ENCODE peak calls at places on chromosomes 7 and 10, in eight cellular contexts. J is spleen; V is fibroblast of the aortic adventitia; K is GM12865; G is tibial nerve; B is Calu3; D is CD4-positive, alpha-beta T cell; U is B cell. T is an unnamed sample.

GRCh38 chr10:3755440-3756359 is 29.3 kb downstream of the KLF6 start:
- DNase-seq in B (no peak), J (no peak), G (peak; percentile 55), U (no peak), D (no peak), K (no peak), V (peak; percentile 86), T (no peak)

GRCh38 chr7:16204953-16205352 is 216.4 kb downstream of the CRPPA start:
- DNase-seq in V (no peak), G (no peak), J (no peak), B (no peak), D (no peak), U (no peak), K (no peak), T (no peak)

GRCh38 chr7:16203065-16203464 is 218.3 kb downstream of the CRPPA start:
- DNase-seq in B (peak; percentile 39), D (no peak), K (no peak), J (no peak), V (no peak), G (no peak), U (no peak), T (no peak)

GRCh38 chr10:115830260-115830970 is 442.6 kb downstream of the GFRA1 start:
- DNase-seq in D (no peak), J (no peak), K (no peak), B (no peak), U (no peak), V (peak; percentile 8), G (no peak), T (no peak)

GRCh38 chr10:36676321-36677169 is 448.9 kb upstream of the ANKRD30A start:
- DNase-seq in V (peak; percentile 77), G (no peak), J (no peak), D (no peak), B (no peak), K (no peak), U (no peak), T (no peak)

GRCh38 chr7:97298561-97298960 is 181.1 kb downstream of the SDHAF3 start:
- DNase-seq in B (no peak), U (no peak), V (no peak), J (no peak), D (no peak), K (no peak), G (no peak), T (no peak)

GRCh38 chr10:29763396-29763795 is 128.6 kb upstream of the SVIL start:
- DNase-seq in V (no peak), G (no peak), B (no peak), U (no peak), D (no peak), K (no peak), J (no peak), T (no peak)

GRCh38 chr10:107616031-107616430 is 451.5 kb upstream of the SORCS1 start:
- DNase-seq in J (no peak), U (no peak), D (no peak), K (no peak), G (no peak), V (no peak), B (no peak), T (no peak)

GRCh38 chr7:7912937-7913336 is 55.7 kb upstream of the GLCCI1 start:
- DNase-seq in G (no peak), U (no peak), J (no peak), B (no peak), K (no peak), V (no peak), D (no peak), T (no peak)

GRCh38 chr7:94701555-94701973 is 45.6 kb upstream of the SGCE start:
- DNase-seq in B (peak; percentile 21), D (no peak), J (no peak), V (peak; percentile 30), K (no peak), U (no peak), G (no peak), T (no peak)

GRCh38 chr7:85186521-85187241 is at the start of gene SEMA3D:
- DNase-seq in J (peak; percentile 93), D (no peak), B (peak; percentile 84), V (peak; percentile 85), K (peak; percentile 71), G (peak; percentile 41), U (no peak), T (peak; percentile 76)

GRCh38 chr7:100562195-100563099 is 11.3 kb downstream of the SAP25 start:
- DNase-seq in G (no peak), U (no peak), V (no peak), K (no peak), B (no peak), J (no peak), D (no peak), T (no peak)

GRCh38 chr7:143043391-143043790 is 8.8 kb upstream of the OR6V1 start:
- DNase-seq in K (peak; percentile 27), U (no peak), G (no peak), V (peak; percentile 55), J (no peak), D (no peak), B (no peak), T (peak; percentile 16)

GRCh38 chr10:79336739-79337138 is 10.5 kb upstream of the PPIF start:
- DNase-seq in B (no peak), K (no peak), D (no peak), V (no peak), U (no peak), G (no peak), J (no peak), T (no peak)

GRCh38 chr10:99658622-99659030 is 683 bp upstream of the ENTPD7 start:
- DNase-seq in K (peak; percentile 38), D (peak; percentile 35), J (peak; percentile 90), B (no peak), V (peak; percentile 47), U (no peak), G (no peak), T (no peak)

GRCh38 chr7:127064-127598 is 65.2 kb upstream of the FAM20C start:
- DNase-seq in U (no peak), K (no peak), D (no peak), B (no peak), J (no peak), G (no peak), V (no peak), T (no peak)

GRCh38 chr7:1912472-1913289 is 242.6 kb downstream of the ELFN1 start:
- DNase-seq in J (no peak), V (peak; percentile 71), G (no peak), K (no peak), B (no peak), D (no peak), U (no peak), T (no peak)

GRCh38 chr7:157469181-157470016 is 132.6 kb downstream of the DNAJB6 start:
- DNase-seq in K (no peak), V (no peak), B (no peak), U (no peak), D (no peak), G (no peak), J (peak; percentile 72), T (no peak)

GRCh38 chr7:97272237-97272975 is 154.9 kb downstream of the SDHAF3 start:
- DNase-seq in V (no peak), D (no peak), K (peak; percentile 18), G (no peak), J (no peak), U (no peak), B (no peak), T (peak; percentile 33)

GRCh38 chr7:129605960-129606644 is 5.4 kb upstream of the NRF1 start:
- DNase-seq in V (no peak), D (no peak), J (no peak), B (no peak), U (no peak), K (no peak), G (no peak), T (peak; percentile 35)

GRCh38 chr7:129609666-129610065 is 1.9 kb upstream of the NRF1 start:
- DNase-seq in K (no peak), J (no peak), D (no peak), U (no peak), G (no peak), B (no peak), V (no peak), T (no peak)

GRCh38 chr7:129605038-129605437 is 6.5 kb upstream of the NRF1 start:
- DNase-seq in B (no peak), U (no peak), G (no peak), D (no peak), K (no peak), J (no peak), V (no peak), T (no peak)

GRCh38 chr7:129606801-129607200 is 4.7 kb upstream of the NRF1 start:
- DNase-seq in G (peak; percentile 15), D (no peak), V (no peak), K (peak; percentile 48), B (no peak), U (peak; percentile 62), J (no peak), T (no peak)

GRCh38 chr7:129607471-129608120 is 3.9 kb upstream of the NRF1 start:
- DNase-seq in J (no peak), K (peak; percentile 52), U (no peak), V (peak; percentile 50), D (no peak), G (no peak), B (peak; percentile 46), T (peak; percentile 62)
- TF ChIP-seq CTCF in J (peak; percentile 60), K (peak; percentile 60), U (peak; percentile 58), V (peak; percentile 73), D (peak; percentile 16), G (no peak), B (peak; percentile 41), T (peak; percentile 66)

DNA sequence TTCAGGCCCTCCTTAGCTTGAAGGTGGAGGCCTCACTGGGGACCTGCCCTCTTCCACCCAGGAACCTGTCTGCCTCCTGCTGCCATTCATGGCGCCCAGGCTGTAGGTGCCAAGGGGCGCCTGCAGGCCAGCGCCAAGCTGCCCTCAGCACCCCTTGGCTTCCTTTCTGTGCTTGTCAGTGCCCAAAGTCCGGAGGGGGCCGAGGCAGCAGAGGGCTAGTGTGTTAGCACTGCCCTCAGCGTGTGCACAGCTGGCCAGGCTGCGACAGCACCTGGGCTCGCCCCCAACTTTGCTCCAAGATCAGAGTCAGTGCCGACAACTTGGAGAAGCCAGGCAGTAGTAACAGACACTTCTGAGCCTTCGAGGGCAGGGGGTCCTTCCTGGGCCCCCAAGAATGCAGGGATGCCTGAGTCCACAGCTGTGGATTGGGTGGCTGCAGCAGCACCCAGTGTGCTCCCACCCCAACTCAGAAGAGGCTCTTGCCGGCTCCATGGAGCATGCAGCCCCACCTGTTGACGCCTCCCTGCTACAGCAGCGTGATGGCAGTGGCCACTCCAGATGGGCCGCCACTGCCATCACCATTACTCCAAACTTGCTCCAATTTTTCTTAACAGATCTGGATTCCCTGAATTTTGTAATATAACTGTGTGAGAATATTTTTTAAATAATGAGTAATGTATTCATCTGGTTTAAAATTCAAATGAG is 41.7 kb downstream of the CACUL1 start:
- DNase-seq in K (no peak), B (no peak), G (no peak), U (no peak), V (no peak), J (no peak), D (no peak), T (no peak)
- TF ChIP-seq CTCF in K (no peak), B (no peak), G (no peak), U (no peak), V (peak; percentile 21), J (no peak), D (no peak), T (peak; percentile 23)

GRCh38 chr7:135712182-135712782 is 15.7 kb downstream of the SLC13A4 start:
- DNase-seq in V (no peak), D (no peak), B (no peak), J (no peak), K (peak; percentile 16), U (no peak), G (no peak), T (no peak)
- TF ChIP-seq CTCF in V (no peak), D (no peak), B (no peak), J (no peak), K (no peak), U (no peak), G (no peak), T (no peak)

GRCh38 chr7:130982160-130982638 is 248.2 kb upstream of the KLF14 start:
- DNase-seq in U (no peak), J (no peak), B (no peak), G (no peak), K (peak; percentile 71), V (peak; percentile 58), D (no peak), T (peak; percentile 52)
- TF ChIP-seq CTCF in U (peak; percentile 87), J (peak; percentile 69), B (peak; percentile 61), G (peak; percentile 47), K (peak; percentile 73), V (peak; percentile 71), D (peak; percentile 79), T (peak; percentile 66)

T was measured in GM13977.